ENCODE peak calls at places on chromosome 19, in four cellular contexts. O is H1, K is transverse colon, M is GM12892. U is an unnamed sample.
A peak's percentile ranks its signal among the peaks of the same experiment; 100 is the strongest.

GRCh38 chr19:45253396-45254027 is 2.4 kb downstream of the MARK4 start:
- DNase-seq in K (no peak), M (no peak), O (no peak), U (no peak)

GRCh38 chr19:8973501-8974091 is 36.6 kb downstream of the MUC16 start:
- DNase-seq in M (no peak), K (no peak), O (no peak), U (no peak)

GRCh38 chr19:18839465-18840287 is 7.9 kb downstream of the UPF1 start:
- DNase-seq in K (no peak), O (no peak), M (no peak), U (no peak)

GRCh38 chr19:6774821-6775707 is 2.6 kb downstream of the VAV1 start:
- DNase-seq in O (no peak), K (no peak), M (no peak), U (no peak)

GRCh38 chr19:9857920-9858746 is 23.0 kb downstream of the PIN1 start:
- DNase-seq in K (no peak), M (no peak), O (no peak), U (no peak)

GRCh38 chr19:16522559-16523377 is 19.5 kb downstream of the CHERP start:
- DNase-seq in K (no peak), M (no peak), O (no peak), U (peak; percentile 50)

GRCh38 chr19:48966541-48967345 is 1.6 kb downstream of the FTL start:
- DNase-seq in K (no peak), M (no peak), O (no peak), U (no peak)

GRCh38 chr19:23916991-23917390 is 2.3 kb downstream of the ZNF726 start:
- DNase-seq in O (no peak), M (no peak), K (no peak), U (no peak)

GRCh38 chr19:12834976-12835757 is 788 bp upstream of the RTBDN start:
- DNase-seq in K (peak; percentile 35), O (no peak), M (no peak), U (no peak)

GRCh38 chr19:40862785-40863184 is 12.5 kb upstream of the CYP2A6 start:
- DNase-seq in O (no peak), M (no peak), K (no peak), U (no peak)

GRCh38 chr19:45507864-45508680 is 793 bp downstream of the VASP start:
- DNase-seq in O (no peak), K (peak; percentile 79), M (no peak), U (no peak)

DNA sequence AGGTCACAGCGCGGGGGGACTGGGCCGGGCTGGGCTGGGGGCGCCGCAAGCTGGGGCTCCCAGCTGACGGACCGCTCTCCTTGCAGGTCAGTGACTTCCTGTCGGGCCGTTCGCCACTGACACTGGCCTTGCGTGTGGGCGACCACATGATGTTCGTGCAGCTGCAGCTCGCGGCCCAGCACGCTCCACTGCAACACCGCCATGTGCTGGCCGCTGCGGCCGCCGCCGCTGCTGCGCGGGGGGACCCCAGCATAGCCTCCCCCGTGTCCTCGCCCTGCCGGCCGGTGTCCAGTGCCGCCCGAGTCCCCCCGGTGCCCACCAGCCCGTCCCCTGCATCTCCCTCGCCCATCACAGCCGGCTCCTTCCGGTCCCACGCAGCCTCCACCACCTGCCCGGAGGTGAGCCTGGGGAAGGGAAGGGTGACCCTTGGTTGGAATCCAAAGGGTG is 5.7 kb downstream of the MIDN start:
- DNase-seq in O (no peak), K (peak; percentile 35), M (no peak), U (no peak)
- TF ChIP-seq POLR2AphosphoS5 in O (no peak), K (peak; percentile 53), M (no peak), U (no peak)

GRCh38 chr19:2040647-2041435 is 10.2 kb downstream of the MKNK2 start:
- DNase-seq in M (no peak), O (no peak), K (no peak), U (no peak)

GRCh38 chr19:2041436-2041685 is 9.7 kb downstream of the MKNK2 start:
- DNase-seq in O (no peak), M (no peak), K (no peak), U (peak; percentile 78)

GRCh38 chr19:2043269-2043641 is 7.8 kb downstream of the MKNK2 start:
- DNase-seq in M (no peak), K (no peak), O (no peak), U (no peak)

GRCh38 chr19:2042485-2043268 is 8.4 kb downstream of the MKNK2 start:
- DNase-seq in O (no peak), M (no peak), K (peak; percentile 50), U (peak; percentile 82)

DNA sequence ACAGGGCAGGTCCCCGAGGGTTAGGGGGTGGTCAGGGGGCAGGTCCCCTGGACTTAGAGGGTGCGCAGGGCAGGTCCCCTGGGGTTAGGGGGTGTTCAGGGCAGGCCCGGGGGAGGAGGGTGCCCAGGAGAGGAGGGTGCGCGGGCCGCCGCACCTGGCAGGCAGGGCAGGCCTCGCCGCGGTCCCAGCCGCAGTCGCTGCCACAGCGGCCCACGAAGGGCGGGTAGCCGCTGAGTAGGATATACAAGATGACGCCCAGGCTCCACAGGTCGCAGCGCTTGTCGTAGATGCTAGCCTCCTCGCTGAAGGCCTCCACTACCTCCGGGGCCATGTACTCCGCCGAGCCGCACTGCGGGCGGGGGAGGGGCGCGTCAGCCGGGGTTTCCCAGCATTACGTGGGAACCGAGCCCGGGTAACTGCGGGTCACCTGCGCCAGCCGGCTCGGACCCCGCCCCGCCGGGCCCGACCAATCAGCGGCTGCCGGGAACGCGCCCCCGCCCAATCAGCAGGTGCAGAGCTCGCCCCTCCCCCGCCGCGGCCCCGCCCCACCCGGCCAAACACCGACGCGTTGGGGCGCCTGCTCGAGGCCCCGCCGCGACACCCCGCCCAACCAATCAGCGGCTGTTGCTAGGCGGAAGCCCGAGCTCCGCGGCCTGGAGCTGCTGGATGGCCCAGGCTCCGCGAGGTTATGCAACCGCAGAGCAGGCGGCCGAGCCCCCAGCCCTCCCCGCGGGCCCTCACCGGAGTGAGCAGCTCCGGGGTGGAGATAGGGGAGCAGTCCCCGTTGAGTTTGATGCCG is 9.2 kb downstream of the MKNK2 start:
- DNase-seq in M (peak; percentile 99), O (peak; percentile 80), K (peak; percentile 99), U (peak; percentile 99)
- TF ChIP-seq POLR2AphosphoS5 in M (peak; percentile 57), O (peak; percentile 71), K (peak; percentile 79), U (peak; percentile 81)

GRCh38 chr19:11059511-11060358 is 29.5 kb upstream of the LDLR start:
- DNase-seq in M (no peak), K (no peak), O (no peak), U (no peak)

GRCh38 chr19:11063434-11063833 is 25.8 kb upstream of the LDLR start:
- DNase-seq in K (no peak), O (no peak), M (no peak), U (no peak)

GRCh38 chr19:11064831-11065303 is 24.4 kb upstream of the LDLR start:
- DNase-seq in K (no peak), M (no peak), O (no peak), U (no peak)

GRCh38 chr19:11058246-11059030 is 30.8 kb upstream of the LDLR start:
- DNase-seq in O (no peak), K (no peak), M (no peak), U (no peak)

GRCh38 chr19:11061951-11062350 is 27.3 kb upstream of the LDLR start:
- DNase-seq in K (peak; percentile 18), O (no peak), M (no peak), U (no peak)
- TF ChIP-seq POLR2AphosphoS5 in K (no peak), O (no peak), M (no peak), U (no peak)

GRCh38 chr19:1580382-1580781 is 12.3 kb upstream of the MEX3D start:
- DNase-seq in M (no peak), O (no peak), K (no peak), U (no peak)
- TF ChIP-seq POLR2AphosphoS5 in M (no peak), O (no peak), K (no peak), U (no peak)

DNA sequence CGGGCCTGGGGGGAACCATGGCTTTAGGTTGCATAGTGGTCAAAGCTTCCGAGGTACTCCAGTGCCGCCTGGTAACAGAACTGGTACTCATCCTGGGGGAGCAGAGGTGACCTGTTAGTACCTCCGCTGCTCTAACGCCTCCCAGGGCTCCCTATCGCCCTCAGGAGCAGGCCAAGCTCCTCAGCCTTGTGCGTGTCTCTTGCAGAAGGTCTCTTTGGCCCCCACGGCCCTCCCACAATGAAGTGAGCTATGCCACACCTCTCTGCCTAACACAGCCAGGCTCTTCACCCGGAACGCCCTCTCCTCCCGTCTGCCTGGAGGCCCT is 133.9 kb downstream of the PTPRS start:
- DNase-seq in K (no peak), M (no peak), O (no peak), U (no peak)
- TF ChIP-seq POLR2AphosphoS5 in K (no peak), M (no peak), O (no peak), U (no peak)

GRCh38 chr19:3550947-3551807 is 6.2 kb downstream of the MFSD12 start:
- DNase-seq in M (no peak), K (no peak), O (no peak), U (no peak)
- TF ChIP-seq POLR2AphosphoS5 in M (no peak), K (no peak), O (no peak), U (no peak)

GRCh38 chr19:1465191-1466016 is 13.6 kb downstream of the C19orf25 start:
- DNase-seq in K (peak; percentile 45), M (no peak), O (no peak), U (no peak)
- TF ChIP-seq POLR2AphosphoS5 in K (no peak), M (no peak), O (no peak), U (no peak)

GRCh38 chr19:34325181-34325580 is 39.8 kb upstream of the GPI start:
- DNase-seq in K (no peak), M (no peak), O (no peak), U (no peak)

GRCh38 chr19:34324320-34324719 is 40.7 kb upstream of the GPI start:
- DNase-seq in K (no peak), M (no peak), O (no peak), U (no peak)

GRCh38 chr19:34327851-34328250 is 37.1 kb upstream of the GPI start:
- DNase-seq in M (no peak), K (no peak), O (no peak), U (no peak)

GRCh38 chr19:34323433-34324204 is 41.4 kb upstream of the GPI start:
- DNase-seq in O (no peak), M (no peak), K (no peak), U (no peak)

DNA sequence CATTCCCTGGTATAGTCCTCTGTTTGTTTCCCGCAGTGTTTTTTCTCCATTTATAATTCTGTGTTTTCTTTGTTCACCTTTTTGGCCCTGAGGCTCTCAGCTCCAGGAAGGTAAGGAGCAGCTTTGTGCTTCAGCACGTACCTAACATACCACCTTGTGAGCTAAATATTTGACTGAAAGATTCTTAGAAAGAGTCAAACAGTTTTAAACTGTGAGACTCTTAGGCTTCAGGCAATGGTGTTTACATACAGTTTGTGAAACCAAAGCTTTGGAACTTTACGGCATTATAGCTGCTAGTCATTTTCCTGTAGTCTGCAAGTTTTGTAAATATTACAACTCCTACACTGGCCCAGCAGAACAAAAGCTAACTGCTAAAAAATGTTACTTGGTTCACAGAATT is 39.0 kb upstream of the GPI start:
- DNase-seq in O (no peak), M (no peak), K (no peak), U (no peak)
- TF ChIP-seq POLR2AphosphoS5 in O (no peak), M (no peak), K (no peak), U (no peak)

DNA sequence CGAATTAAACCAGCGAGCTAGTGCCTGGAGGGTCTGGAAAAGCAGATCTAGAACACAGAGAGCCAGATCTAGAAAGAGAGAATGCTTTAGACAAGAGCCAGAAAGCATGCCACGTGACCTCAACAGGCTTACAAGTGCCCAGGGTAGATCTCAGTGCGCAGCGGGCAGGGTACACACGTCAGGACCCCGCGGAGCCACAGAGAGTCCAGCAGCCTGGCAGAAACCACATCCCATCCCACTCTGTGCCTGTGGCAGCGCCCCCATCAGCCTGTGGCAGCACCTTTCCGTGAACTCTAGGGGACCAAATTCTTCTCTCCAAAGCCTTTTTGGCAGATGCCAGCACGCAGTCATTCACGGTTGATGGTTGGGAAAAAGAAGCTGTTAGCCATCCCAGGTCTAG is 5.9 kb downstream of the ARHGEF1 start:
- DNase-seq in O (no peak), K (no peak), M (no peak), U (no peak)
- TF ChIP-seq POLR2AphosphoS5 in O (no peak), K (no peak), M (no peak), U (no peak)